ENCODE peak calls at places on chromosomes 12 and 14, in eight cellular contexts. O is stomach; F is stimulated activated CD4-positive, alpha-beta T cell treated with anti-CD3 and anti-CD28 coated beads, TNF-alpha, amount 100 ng/mL, for 1 hour; T is brain microvascular endothelial cell; W is activated CD4-positive, alpha-beta T cell treated with anti-CD3 and anti-CD28 coated beads, Interleukin-2, amount 10 ng/mL, durations not matched to agents 7 days and 5 days; U is pancreas; R is progenitor cell of endocrine pancreas; E is thoracic aorta. C is an unnamed sample.

GRCh38 chr12:10235761-10236631 is 23.3 kb downstream of the GABARAPL1 start:
- DNase-seq in F (no peak), W (peak; percentile 29), E (no peak), R (no peak), U (no peak), T (no peak), O (peak; percentile 31), C (no peak)

GRCh38 chr12:55818140-55818728 is 393 bp downstream of the ORMDL2 start:
- DNase-seq in U (no peak), F (peak; percentile 23), O (no peak), W (no peak), E (no peak), T (no peak), R (no peak), C (no peak)

GRCh38 chr14:73662439-73663056 is 17.8 kb downstream of the DNAL1 start:
- DNase-seq in O (no peak), F (no peak), W (no peak), U (no peak), T (peak; percentile 90), R (no peak), E (no peak), C (no peak)

GRCh38 chr14:68322970-68323620 is 469.8 kb downstream of the ZFP36L1 start:
- DNase-seq in R (no peak), F (no peak), W (no peak), O (peak; percentile 72), T (no peak), E (no peak), U (no peak), C (no peak)

GRCh38 chr12:118456741-118457140 is 80.4 kb downstream of the SUDS3 start:
- DNase-seq in R (no peak), O (no peak), E (no peak), U (no peak), W (no peak), T (no peak), F (no peak), C (no peak)

GRCh38 chr12:82326905-82327503 is 31.2 kb downstream of the CCDC59 start:
- DNase-seq in R (no peak), O (no peak), E (no peak), T (no peak), F (no peak), U (no peak), W (no peak), C (no peak)

GRCh38 chr14:91409991-91410401 is 7.6 kb downstream of the CCDC88C start:
- DNase-seq in E (no peak), T (no peak), U (no peak), O (no peak), F (no peak), W (no peak), R (no peak), C (no peak)

GRCh38 chr12:85007836-85008235 is 28.2 kb downstream of the TSPAN19 start:
- DNase-seq in O (no peak), E (no peak), T (no peak), W (no peak), F (no peak), R (no peak), U (no peak), C (no peak)

GRCh38 chr12:31536672-31537071 is 54.3 kb downstream of the DENND5B start:
- DNase-seq in U (no peak), F (no peak), T (no peak), R (no peak), W (no peak), E (no peak), O (no peak), C (no peak)

GRCh38 chr14:106841701-106842100 is 1315.3 kb downstream of the TMEM121 start:
- DNase-seq in W (no peak), F (no peak), T (no peak), O (no peak), U (no peak), E (no peak), R (no peak), C (no peak)

GRCh38 chr12:113396828-113397496 is 6.7 kb downstream of the SDS start:
- DNase-seq in T (no peak), U (no peak), R (no peak), O (no peak), F (no peak), W (no peak), E (no peak), C (no peak)

GRCh38 chr14:39107624-39108023 is 4.6 kb upstream of the SEC23A start:
- DNase-seq in T (no peak), R (no peak), F (no peak), E (no peak), W (no peak), U (no peak), O (no peak), C (no peak)

GRCh38 chr12:81329088-81329487 is 251.2 kb downstream of the ACSS3 start:
- DNase-seq in U (no peak), R (no peak), W (no peak), E (no peak), O (no peak), T (no peak), F (no peak), C (no peak)

GRCh38 chr14:75568791-75569190 is 9.6 kb upstream of the FLVCR2 start:
- DNase-seq in T (no peak), E (no peak), W (no peak), U (no peak), O (no peak), R (no peak), F (no peak), C (no peak)

GRCh38 chr14:56821807-56822615 is 11.7 kb upstream of the OTX2 start:
- DNase-seq in W (no peak), F (no peak), T (no peak), U (no peak), O (no peak), R (no peak), E (no peak), C (no peak)

GRCh38 chr12:3294481-3294911 is 196.5 kb upstream of the PRMT8 start:
- DNase-seq in U (peak; percentile 68), T (no peak), F (no peak), E (no peak), O (no peak), R (no peak), W (no peak), C (no peak)